ENCODE peak calls at places on chromosomes 13 and 19, in ten cellular contexts. Y is heart right ventricle; I is DMS 273 treated with DMSO at 0.1 percent for 48 hours; V is AG04450; B is AG10803; A is AG09309; L is fibroblast of lung; D is activated naive CD8-positive, alpha-beta T cell treated with anti-CD3 and anti-CD28 coated beads for 36 hours; N is bronchial epithelial cell; Z is CD8-positive, alpha-beta memory T cell. J is an unnamed sample.

GRCh38 chr19:6204866-6205723 is 69.6 kb downstream of the ACSBG2 start:
- DNase-seq in Y (no peak), B (no peak), A (no peak), Z (no peak), L (no peak), N (no peak), D (no peak), V (no peak), I (no peak), J (no peak)

GRCh38 chr19:8500158-8500557 is 2.3 kb downstream of the PRAM1 start:
- DNase-seq in Z (no peak), A (no peak), L (no peak), I (no peak), N (no peak), V (no peak), Y (no peak), D (no peak), B (no peak), J (no peak)

GRCh38 chr13:94707400-94708021 is 4.8 kb downstream of the SOX21 start:
- DNase-seq in N (no peak), A (no peak), I (no peak), L (no peak), V (no peak), D (no peak), Z (no peak), B (no peak), Y (no peak), J (no peak)

GRCh38 chr13:114167445-114167844 is 11.6 kb upstream of the CFAP97D2 start:
- DNase-seq in L (no peak), V (no peak), A (no peak), N (no peak), Z (no peak), D (no peak), B (peak; percentile 15), Y (no peak), I (no peak), J (no peak)

GRCh38 chr13:101452519-101453485 is at the start of gene ITGBL1:
- DNase-seq in A (no peak), N (no peak), I (no peak), V (no peak), Y (no peak), B (peak; percentile 81), L (peak; percentile 50), D (no peak), Z (no peak), J (no peak)

GRCh38 chr19:15283141-15283885 is 49.0 kb downstream of the BRD4 start:
- DNase-seq in Y (no peak), N (peak; percentile 61), A (no peak), B (peak; percentile 92), V (peak; percentile 33), L (peak; percentile 82), D (peak; percentile 35), Z (no peak), I (no peak), J (no peak)

GRCh38 chr13:77660841-77661250 is 36.6 kb upstream of the SLAIN1 start:
- DNase-seq in Z (no peak), D (no peak), I (no peak), V (no peak), A (no peak), N (no peak), B (no peak), Y (no peak), L (no peak), J (no peak)

GRCh38 chr13:105611424-105611823 is 924.0 kb downstream of the EFNB2 start:
- DNase-seq in A (peak; percentile 21), D (no peak), I (no peak), Z (no peak), V (peak; percentile 4), Y (no peak), L (peak; percentile 22), N (peak; percentile 77), B (peak; percentile 37), J (peak; percentile 6)

GRCh38 chr13:24630851-24631341 is 49.3 kb upstream of the ATP12A start:
- DNase-seq in N (peak; percentile 88), Z (no peak), B (peak; percentile 22), Y (no peak), D (no peak), V (no peak), I (no peak), A (no peak), L (peak; percentile 20), J (peak; percentile 32)

GRCh38 chr13:102597029-102598015 is 536 bp downstream of the TPP2 start:
- DNase-seq in D (peak; percentile 35), Y (peak; percentile 14), I (no peak), A (no peak), Z (peak; percentile 8), B (peak; percentile 20), L (peak; percentile 37), V (no peak), N (no peak), J (peak; percentile 22)

J was measured in AG08396.